ENCODE peak calls at places on chromosomes 1 and 21, in ten cellular contexts. C is psoas muscle; K is adrenal gland; N is heart left ventricle; D is uterus; B is colonic mucosa; Z is left ventricle myocardium inferior; Q is CD8-positive, alpha-beta T cell; V is kidney; G is body of pancreas. Y is an unnamed sample.

GRCh38 chr1:45442272-45442671 is 48.7 kb downstream of the TESK2 start:
- DNase-seq in C (no peak), K (no peak), N (no peak), D (no peak), B (no peak), Z (no peak), Q (no peak), V (no peak), G (no peak), Y (no peak)

GRCh38 chr1:223844521-223844961 is 1.2 kb downstream of the TP53BP2 start:
- DNase-seq in C (no peak), K (no peak), N (no peak), D (no peak), B (no peak), Z (no peak), Q (peak; percentile 44), V (no peak), G (no peak), Y (no peak)

GRCh38 chr1:204558467-204558866 is 42.3 kb downstream of the MDM4 start:
- DNase-seq in C (no peak), K (no peak), N (no peak), D (no peak), B (no peak), Z (no peak), Q (no peak), V (no peak), G (no peak), Y (no peak)

GRCh38 chr1:22380024-22380785 is 71.4 kb upstream of the ZBTB40 start:
- DNase-seq in C (peak; percentile 27), K (peak; percentile 39), N (no peak), D (no peak), B (no peak), Z (no peak), Q (no peak), V (no peak), G (no peak), Y (no peak)

GRCh38 chr1:239814306-239814881 is 277.3 kb upstream of the FMN2 start:
- DNase-seq in C (no peak), K (peak; percentile 58), N (no peak), D (peak; percentile 69), B (no peak), Z (no peak), Q (no peak), V (no peak), G (no peak), Y (peak; percentile 72)

GRCh38 chr1:167121375-167122120 is 27.7 kb downstream of the STYXL2 start:
- DNase-seq in C (peak; percentile 46), K (peak; percentile 37), N (peak; percentile 33), D (no peak), B (peak; percentile 85), Z (no peak), Q (peak; percentile 40), V (peak; percentile 87), G (peak; percentile 71), Y (no peak)

GRCh38 chr1:210233216-210233494 is 559 bp downstream of the SERTAD4 start:
- DNase-seq in C (no peak), K (no peak), N (no peak), D (no peak), B (peak; percentile 39), Z (no peak), Q (no peak), V (peak; percentile 76), G (peak; percentile 27), Y (no peak)

GRCh38 chr21:42398414-42399030 is 2.7 kb upstream of the TMPRSS3 start:
- DNase-seq in C (no peak), K (no peak), N (no peak), D (no peak), B (no peak), Z (no peak), Q (no peak), V (no peak), G (no peak), Y (no peak)

GRCh38 chr1:92599184-92599583 is 112.5 kb upstream of the GFI1 start:
- DNase-seq in C (no peak), K (no peak), N (no peak), D (no peak), B (no peak), Z (no peak), Q (no peak), V (no peak), G (no peak), Y (no peak)

GRCh38 chr1:50023292-50024159 is at the start of gene AGBL4:
- DNase-seq in C (peak; percentile 48), K (peak; percentile 35), N (peak; percentile 37), D (no peak), B (peak; percentile 69), Z (peak; percentile 55), Q (no peak), V (peak; percentile 78), G (peak; percentile 83), Y (no peak)

GRCh38 chr1:220772846-220773245 is 13.9 kb upstream of the MTARC1 start:
- DNase-seq in C (no peak), K (no peak), N (no peak), D (no peak), B (no peak), Z (no peak), Q (no peak), V (no peak), G (no peak), Y (no peak)

GRCh38 chr1:80153762-80154555 is 1147.4 kb upstream of the ADGRL4 start:
- DNase-seq in C (no peak), K (no peak), N (no peak), D (no peak), B (no peak), Z (no peak), Q (no peak), V (no peak), G (no peak), Y (no peak)

GRCh38 chr1:209742409-209743144 is 13.3 kb upstream of the TRAF3IP3 start:
- DNase-seq in C (no peak), K (no peak), N (no peak), D (no peak), B (no peak), Z (no peak), Q (no peak), V (no peak), G (no peak), Y (no peak)

GRCh38 chr1:198161718-198162090 is 4.9 kb downstream of the NEK7 start:
- DNase-seq in C (no peak), K (no peak), N (no peak), D (no peak), B (no peak), Z (no peak), Q (no peak), V (no peak), G (no peak), Y (no peak)
- H3K4me1 ChIP-seq in C (peaks cover 39% of the 10 kb centered on the region), K (peaks cover 29% of the 10 kb centered on the region), N (peaks cover 58% of the 10 kb centered on the region), D (peaks cover 13% of the 10 kb centered on the region), B (peaks cover 14% of the 10 kb centered on the region), Z (peaks cover 91% of the 10 kb centered on the region), Q (peaks cover 72% of the 10 kb centered on the region), V (peaks cover 31% of the 10 kb centered on the region), G (peaks cover 52% of the 10 kb centered on the region), Y (peaks cover 18% of the 10 kb centered on the region)

GRCh38 chr1:1819762-1820161 is 41.5 kb upstream of the NADK start:
- DNase-seq in C (no peak), K (no peak), N (no peak), D (no peak), B (no peak), Z (no peak), Q (no peak), V (no peak), G (no peak), Y (no peak)
- TF ChIP-seq CTCF in C (no peak), K (no peak), N (no peak), D (no peak), B (no peak), Z (no peak), Q (no peak), V (no peak), G (no peak), Y (no peak)

GRCh38 chr1:116228501-116228900 is 117.3 kb downstream of the MAB21L3 start:
- DNase-seq in C (no peak), K (no peak), N (no peak), D (no peak), B (no peak), Z (no peak), Q (no peak), V (no peak), G (no peak), Y (no peak)
- H3K4me3 ChIP-seq in C (no peak overlapping the region), K (no peak overlapping the region), N (no peak overlapping the region), D (no peak overlapping the region), B (no peak overlapping the region), Z (no peak overlapping the region), Q (no peak overlapping the region), V (no peak overlapping the region), G (no peak overlapping the region), Y (no peak overlapping the region)

GRCh38 chr1:26724118-26724517 is 28.3 kb downstream of the ARID1A start:
- DNase-seq in C (no peak), K (no peak), N (no peak), D (no peak), B (no peak), Z (no peak), Q (no peak), V (no peak), G (no peak), Y (no peak)
- H3K4me1 ChIP-seq in C (peaks cover 70% of the 10 kb centered on the region), K (peaks cover 26% of the 10 kb centered on the region), N (peaks cover 86% of the 10 kb centered on the region), D (peaks cover 25% of the 10 kb centered on the region), B (peaks cover 23% of the 10 kb centered on the region), Z (peaks cover 100% of the 10 kb centered on the region), Q (peaks cover 89% of the 10 kb centered on the region), V (peaks cover 17% of the 10 kb centered on the region), G (peaks cover 70% of the 10 kb centered on the region), Y (peaks cover 79% of the 10 kb centered on the region)

Y was measured in ascending aorta.